ENCODE peak calls at places on chromosomes 16 and 17, in seven cellular contexts. R, C, B, E, G, S and P are unnamed samples.

GRCh38 chr17:51085150-51085805 is 35.4 kb downstream of the SPAG9 start:
- DNase-seq in R (no peak), C (peak), B (no peak), E (no peak), G (no peak), S (no peak), P (no peak)

GRCh38 chr16:28981517-28981916 is 3.3 kb upstream of the LAT start:
- DNase-seq in R (no peak), C (no peak), B (peak), E (no peak), G (no peak), S (peak), P (no peak)

GRCh38 chr16:75261590-75262078 is 10.2 kb upstream of the BCAR1 start:
- DNase-seq in R (no peak), C (no peak), B (peak), E (no peak), G (no peak), S (no peak), P (no peak)

GRCh38 chr17:44828919-44829557 is 1.0 kb downstream of the GJC1 start:
- DNase-seq in R (no peak), C (peak), B (no peak), E (no peak), G (peak), S (peak), P (no peak)

GRCh38 chr16:77596243-77596642 is 126.1 kb upstream of the NUDT7 start:
- DNase-seq in R (no peak), C (peak), B (no peak), E (no peak), G (no peak), S (no peak), P (no peak)

GRCh38 chr17:40075216-40076100 is 12.7 kb downstream of the THRA start:
- DNase-seq in R (peak), C (peak), B (peak), E (no peak), G (peak), S (peak), P (peak)

GRCh38 chr17:67293251-67294203 is 48.5 kb upstream of the HELZ start:
- DNase-seq in R (peak), C (peak), B (peak), E (no peak), G (peak), S (peak), P (peak)

GRCh38 chr17:61481421-61481820 is 29.2 kb downstream of the TBX4 start:
- DNase-seq in R (no peak), C (no peak), B (no peak), E (no peak), G (no peak), S (no peak), P (no peak)

GRCh38 chr16:55710466-55710865 is 54.7 kb downstream of the SLC6A2 start:
- DNase-seq in R (no peak), C (no peak), B (no peak), E (no peak), G (no peak), S (no peak), P (no peak)

GRCh38 chr16:68665501-68665900 is 20.4 kb downstream of the CDH3 start:
- DNase-seq in R (no peak), C (no peak), B (no peak), E (no peak), G (no peak), S (no peak), P (no peak)

GRCh38 chr17:69874220-69874670 is 200.8 kb upstream of the KCNJ16 start:
- DNase-seq in R (no peak), C (peak), B (no peak), E (peak), G (no peak), S (no peak), P (no peak)

GRCh38 chr17:21379080-21379711 is 3.0 kb downstream of the KCNJ12 start:
- DNase-seq in R (no peak), C (no peak), B (no peak), E (no peak), G (no peak), S (no peak), P (no peak)

GRCh38 chr16:85563515-85564276 is 49.4 kb upstream of the GSE1 start:
- DNase-seq in R (no peak), C (peak), B (peak), E (no peak), G (no peak), S (no peak), P (no peak)

GRCh38 chr17:82152556-82153294 is 54.7 kb upstream of the FASN start:
- DNase-seq in R (no peak), C (no peak), B (no peak), E (no peak), G (no peak), S (no peak), P (no peak)

GRCh38 chr17:29145289-29146058 is 34.7 kb downstream of the MYO18A start:
- DNase-seq in R (peak), C (peak), B (peak), E (peak), G (peak), S (peak), P (peak)

GRCh38 chr16:86299882-86300490 is 210.3 kb upstream of the FOXF1 start:
- DNase-seq in R (no peak), C (no peak), B (no peak), E (no peak), G (no peak), S (no peak), P (no peak)

GRCh38 chr17:63653018-63653417 is 30.8 kb downstream of the MAP3K3 start:
- DNase-seq in R (no peak), C (no peak), B (no peak), E (no peak), G (no peak), S (no peak), P (no peak)